ENCODE peak calls at places on chromosomes 13 and 19, in six cellular contexts. One of them, this sample, is unnamed. For H3K4me1, the result is how much of the 10 kb centered on the place peaks cover.

GRCh38 chr19:51107406-51108065 is 673 bp downstream of the CTU1 start:
- DNase-seq in body of pancreas: no peak
- DNase-seq in IMR-90: peak
- DNase-seq in A673: peak
- DNase-seq in CD8-positive, alpha-beta T cell: peak
- DNase-seq in heart right ventricle: no peak
- DNase-seq in this sample: no peak

GRCh38 chr19:46604781-46605355 is 3.7 kb downstream of the CALM3 start:
- DNase-seq in CD8-positive, alpha-beta T cell: no peak
- DNase-seq in IMR-90: no peak
- DNase-seq in A673: no peak
- DNase-seq in heart right ventricle: no peak
- DNase-seq in body of pancreas: no peak
- DNase-seq in this sample: no peak

GRCh38 chr13:19605161-19605955 is 28.1 kb upstream of the MPHOSPH8 start:
- DNase-seq in body of pancreas: no peak
- DNase-seq in CD8-positive, alpha-beta T cell: no peak
- DNase-seq in heart right ventricle: no peak
- DNase-seq in IMR-90: peak
- DNase-seq in A673: no peak
- DNase-seq in this sample: no peak

GRCh38 chr13:101150998-101151397 is 265.3 kb downstream of the NALCN start:
- DNase-seq in CD8-positive, alpha-beta T cell: no peak
- DNase-seq in IMR-90: peak
- DNase-seq in heart right ventricle: no peak
- DNase-seq in A673: peak
- DNase-seq in body of pancreas: no peak
- DNase-seq in this sample: peak

GRCh38 chr13:21061077-21061945 is at the start of gene LATS2:
- DNase-seq in heart right ventricle: peak
- DNase-seq in CD8-positive, alpha-beta T cell: peak
- DNase-seq in IMR-90: peak
- DNase-seq in body of pancreas: peak
- DNase-seq in A673: peak
- DNase-seq in this sample: peak

GRCh38 chr19:47379398-47379938 is 30.4 kb downstream of the DHX34 start:
- DNase-seq in heart right ventricle: no peak
- DNase-seq in A673: no peak
- DNase-seq in body of pancreas: no peak
- DNase-seq in CD8-positive, alpha-beta T cell: no peak
- DNase-seq in IMR-90: no peak
- DNase-seq in this sample: no peak

GRCh38 chr13:98447881-98448641 is 128.8 kb downstream of the STK24 start:
- DNase-seq in heart right ventricle: peak
- DNase-seq in A673: peak
- DNase-seq in CD8-positive, alpha-beta T cell: no peak
- DNase-seq in body of pancreas: no peak
- DNase-seq in IMR-90: no peak
- DNase-seq in this sample: peak

GRCh38 chr19:42126565-42126964 is 5.7 kb downstream of the POU2F2 start:
- DNase-seq in body of pancreas: no peak
- DNase-seq in heart right ventricle: no peak
- DNase-seq in IMR-90: no peak
- DNase-seq in CD8-positive, alpha-beta T cell: no peak
- DNase-seq in A673: no peak
- DNase-seq in this sample: no peak

GRCh38 chr13:87954116-87954515 is 282.9 kb downstream of the SLITRK5 start:
- DNase-seq in body of pancreas: no peak
- DNase-seq in IMR-90: no peak
- DNase-seq in A673: peak
- DNase-seq in CD8-positive, alpha-beta T cell: no peak
- DNase-seq in heart right ventricle: no peak
- DNase-seq in this sample: no peak

GRCh38 chr19:47765522-47766358 is 12.8 kb upstream of the SELENOW start:
- DNase-seq in A673: peak
- DNase-seq in body of pancreas: peak
- DNase-seq in IMR-90: peak
- DNase-seq in heart right ventricle: peak
- DNase-seq in CD8-positive, alpha-beta T cell: no peak
- DNase-seq in this sample: peak

GRCh38 chr13:41581884-41582547 is 124.7 kb downstream of the RGCC start:
- DNase-seq in heart right ventricle: no peak
- DNase-seq in CD8-positive, alpha-beta T cell: no peak
- DNase-seq in A673: no peak
- DNase-seq in body of pancreas: no peak
- DNase-seq in IMR-90: no peak
- DNase-seq in this sample: no peak

GRCh38 chr13:33274264-33274663 is 11.3 kb downstream of the STARD13 start:
- DNase-seq in heart right ventricle: no peak
- DNase-seq in body of pancreas: no peak
- DNase-seq in CD8-positive, alpha-beta T cell: no peak
- DNase-seq in A673: no peak
- DNase-seq in IMR-90: no peak
- DNase-seq in this sample: no peak

GRCh38 chr19:8004723-8005513 is 523 bp downstream of the ELAVL1 start:
- DNase-seq in CD8-positive, alpha-beta T cell: peak
- DNase-seq in IMR-90: peak
- DNase-seq in heart right ventricle: no peak
- DNase-seq in body of pancreas: no peak
- DNase-seq in A673: peak
- DNase-seq in this sample: peak

GRCh38 chr19:1295169-1296012 is 9.7 kb downstream of the EFNA2 start:
- DNase-seq in body of pancreas: no peak
- DNase-seq in A673: peak
- DNase-seq in CD8-positive, alpha-beta T cell: peak
- DNase-seq in heart right ventricle: no peak
- DNase-seq in IMR-90: no peak
- DNase-seq in this sample: peak

GRCh38 chr13:80469105-80469840 is 128.3 kb upstream of the SPRY2 start:
- DNase-seq in A673: no peak
- DNase-seq in CD8-positive, alpha-beta T cell: no peak
- DNase-seq in body of pancreas: no peak
- DNase-seq in IMR-90: no peak
- DNase-seq in heart right ventricle: no peak
- DNase-seq in this sample: no peak

GRCh38 chr13:47170971-47171370 is 274.1 kb upstream of the HTR2A start:
- DNase-seq in IMR-90: no peak
- DNase-seq in heart right ventricle: no peak
- DNase-seq in A673: no peak
- DNase-seq in CD8-positive, alpha-beta T cell: no peak
- DNase-seq in body of pancreas: no peak
- DNase-seq in this sample: no peak

GRCh38 chr13:70623260-70623659 is 515.0 kb upstream of the KLHL1 start:
- DNase-seq in body of pancreas: no peak
- DNase-seq in IMR-90: peak
- DNase-seq in heart right ventricle: no peak
- DNase-seq in CD8-positive, alpha-beta T cell: no peak
- DNase-seq in A673: peak
- DNase-seq in this sample: peak

GRCh38 chr13:58018865-58019264 is 387.3 kb downstream of the PCDH17 start:
- DNase-seq in IMR-90: no peak
- DNase-seq in A673: peak
- DNase-seq in heart right ventricle: no peak
- DNase-seq in body of pancreas: no peak
- DNase-seq in CD8-positive, alpha-beta T cell: no peak
- DNase-seq in this sample: no peak

GRCh38 chr13:34941436-34941834 is 635 bp upstream of the NBEA start:
- DNase-seq in CD8-positive, alpha-beta T cell: no peak
- DNase-seq in heart right ventricle: no peak
- DNase-seq in A673: no peak
- DNase-seq in IMR-90: no peak
- DNase-seq in body of pancreas: no peak
- DNase-seq in this sample: peak

GRCh38 chr19:49712397-49712859 is 21.5 kb downstream of the CPT1C start:
- DNase-seq in CD8-positive, alpha-beta T cell: no peak
- DNase-seq in IMR-90: peak
- DNase-seq in A673: peak
- DNase-seq in heart right ventricle: peak
- DNase-seq in body of pancreas: peak
- DNase-seq in this sample: no peak

GRCh38 chr13:64239372-64239771 is 2823.7 kb upstream of the PCDH20 start:
- DNase-seq in body of pancreas: no peak
- DNase-seq in IMR-90: peak
- DNase-seq in heart right ventricle: no peak
- DNase-seq in A673: peak
- DNase-seq in CD8-positive, alpha-beta T cell: no peak
- DNase-seq in this sample: peak

GRCh38 chr19:1082165-1082927 is 12.8 kb downstream of the POLR2E start:
- DNase-seq in CD8-positive, alpha-beta T cell: peak
- DNase-seq in IMR-90: no peak
- DNase-seq in heart right ventricle: no peak
- DNase-seq in body of pancreas: peak
- DNase-seq in A673: peak
- DNase-seq in this sample: peak

GRCh38 chr13:28794370-28794769 is 25.8 kb upstream of the MTUS2 start:
- DNase-seq in CD8-positive, alpha-beta T cell: no peak
- DNase-seq in A673: no peak
- DNase-seq in body of pancreas: no peak
- DNase-seq in IMR-90: no peak
- DNase-seq in heart right ventricle: no peak
- DNase-seq in this sample: no peak

GRCh38 chr13:80360298-80360827 is 19.4 kb upstream of the SPRY2 start:
- DNase-seq in A673: peak
- DNase-seq in CD8-positive, alpha-beta T cell: no peak
- DNase-seq in body of pancreas: no peak
- DNase-seq in heart right ventricle: no peak
- DNase-seq in IMR-90: no peak
- DNase-seq in this sample: no peak

GRCh38 chr13:58134012-58134411 is 502.5 kb downstream of the PCDH17 start:
- DNase-seq in IMR-90: no peak
- DNase-seq in body of pancreas: no peak
- DNase-seq in CD8-positive, alpha-beta T cell: no peak
- DNase-seq in A673: no peak
- DNase-seq in heart right ventricle: no peak
- DNase-seq in this sample: no peak

GRCh38 chr13:47256618-47257017 is 359.8 kb upstream of the HTR2A start:
- DNase-seq in CD8-positive, alpha-beta T cell: no peak
- DNase-seq in heart right ventricle: no peak
- DNase-seq in body of pancreas: no peak
- DNase-seq in IMR-90: peak
- DNase-seq in A673: no peak
- DNase-seq in this sample: peak

GRCh38 chr13:39452412-39452811 is 150.6 kb downstream of the LHFPL6 start:
- DNase-seq in heart right ventricle: peak
- DNase-seq in A673: peak
- DNase-seq in body of pancreas: no peak
- DNase-seq in CD8-positive, alpha-beta T cell: no peak
- DNase-seq in IMR-90: no peak
- DNase-seq in this sample: peak

GRCh38 chr19:10815969-10816635 is 19.9 kb downstream of the TMED1 start:
- DNase-seq in IMR-90: peak
- DNase-seq in CD8-positive, alpha-beta T cell: no peak
- DNase-seq in heart right ventricle: no peak
- DNase-seq in A673: no peak
- DNase-seq in body of pancreas: no peak
- DNase-seq in this sample: no peak

GRCh38 chr13:46571189-46571901 is 18.4 kb downstream of the LRCH1 start:
- DNase-seq in CD8-positive, alpha-beta T cell: no peak
- DNase-seq in heart right ventricle: no peak
- DNase-seq in A673: peak
- DNase-seq in body of pancreas: no peak
- DNase-seq in IMR-90: peak
- DNase-seq in this sample: peak

GRCh38 chr19:31478241-31478640 is 129.0 kb upstream of the TSHZ3 start:
- DNase-seq in CD8-positive, alpha-beta T cell: no peak
- DNase-seq in body of pancreas: no peak
- DNase-seq in A673: no peak
- DNase-seq in IMR-90: no peak
- DNase-seq in heart right ventricle: no peak
- DNase-seq in this sample: no peak
- H3K27ac ChIP-seq in CD8-positive, alpha-beta T cell: no peak
- H3K27ac ChIP-seq in body of pancreas: no peak
- H3K27ac ChIP-seq in A673: no peak
- H3K27ac ChIP-seq in IMR-90: no peak
- H3K27ac ChIP-seq in heart right ventricle: no peak
- H3K27ac ChIP-seq in this sample: no peak

GRCh38 chr13:69199664-69200063 is 908.0 kb upstream of the ATXN8OS start:
- DNase-seq in A673: peak
- DNase-seq in body of pancreas: no peak
- DNase-seq in heart right ventricle: no peak
- DNase-seq in CD8-positive, alpha-beta T cell: no peak
- DNase-seq in IMR-90: no peak
- DNase-seq in this sample: peak

GRCh38 chr13:69198706-69199105 is 908.9 kb upstream of the ATXN8OS start:
- DNase-seq in IMR-90: no peak
- DNase-seq in body of pancreas: no peak
- DNase-seq in A673: no peak
- DNase-seq in heart right ventricle: no peak
- DNase-seq in CD8-positive, alpha-beta T cell: no peak
- DNase-seq in this sample: no peak

GRCh38 chr13:69194130-69194529 is 913.5 kb upstream of the ATXN8OS start:
- DNase-seq in heart right ventricle: no peak
- DNase-seq in CD8-positive, alpha-beta T cell: no peak
- DNase-seq in body of pancreas: no peak
- DNase-seq in A673: no peak
- DNase-seq in IMR-90: no peak
- DNase-seq in this sample: no peak
- TF ChIP-seq CTCF in heart right ventricle: no peak
- TF ChIP-seq CTCF in CD8-positive, alpha-beta T cell: no peak
- TF ChIP-seq CTCF in body of pancreas: no peak
- TF ChIP-seq CTCF in A673: no peak
- TF ChIP-seq CTCF in IMR-90: no peak
- TF ChIP-seq CTCF in this sample: no peak

DNA sequence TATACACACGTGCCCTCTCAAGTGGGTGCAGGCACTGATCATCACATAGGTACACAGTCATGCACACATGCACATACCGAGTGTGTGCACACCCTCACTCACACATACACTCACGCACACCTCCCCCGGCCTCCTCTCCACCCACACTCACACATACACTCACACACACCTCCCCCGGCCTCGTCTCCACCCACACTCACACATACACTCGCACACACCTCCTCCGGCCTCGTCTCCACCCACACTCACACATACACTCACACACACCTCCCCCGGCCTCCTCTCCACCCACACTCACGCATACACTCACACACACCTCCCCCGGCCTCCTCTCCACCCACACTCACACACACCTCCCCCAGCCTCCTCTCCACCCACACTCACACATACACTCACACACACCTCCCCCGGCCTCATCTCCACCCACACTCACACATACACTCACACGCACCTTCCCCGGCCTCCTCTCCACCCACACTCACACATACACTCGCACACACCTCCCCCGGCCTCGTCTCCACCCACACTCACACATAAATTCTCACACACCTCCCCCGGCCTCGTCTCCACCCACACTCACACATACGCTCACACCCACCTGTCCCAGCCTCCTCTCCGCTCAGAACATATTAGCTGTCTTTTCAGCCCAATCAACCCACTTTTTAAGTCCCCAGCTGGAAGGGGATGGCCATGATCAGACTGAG is 105.2 kb upstream of the VSTM2B start:
- DNase-seq in CD8-positive, alpha-beta T cell: no peak
- DNase-seq in body of pancreas: no peak
- DNase-seq in IMR-90: no peak
- DNase-seq in A673: no peak
- DNase-seq in heart right ventricle: no peak
- DNase-seq in this sample: no peak
- H3K4me1 ChIP-seq in CD8-positive, alpha-beta T cell: under half
- H3K4me1 ChIP-seq in body of pancreas: under half
- H3K4me1 ChIP-seq in IMR-90: under half
- H3K4me1 ChIP-seq in A673: under half
- H3K4me1 ChIP-seq in heart right ventricle: under half
- H3K4me1 ChIP-seq in this sample: under half

GRCh38 chr13:51000576-51001260 is 91.1 kb downstream of the RNASEH2B start:
- DNase-seq in A673: peak
- DNase-seq in body of pancreas: no peak
- DNase-seq in IMR-90: peak
- DNase-seq in heart right ventricle: no peak
- DNase-seq in CD8-positive, alpha-beta T cell: no peak
- DNase-seq in this sample: no peak
- H3K27ac ChIP-seq in A673: no peak
- H3K27ac ChIP-seq in body of pancreas: no peak
- H3K27ac ChIP-seq in IMR-90: no peak
- H3K27ac ChIP-seq in heart right ventricle: no peak
- H3K27ac ChIP-seq in CD8-positive, alpha-beta T cell: no peak
- H3K27ac ChIP-seq in this sample: peak

This sample was measured in cardiac muscle cell.